ENCODE peak calls at places on chromosome X, in eight cellular contexts. One of them, this sample, is unnamed. For H3K4me1, the result is how much of the 10 kb centered on the place peaks cover.

GRCh38 chrX:63934160-63934559 is 149.1 kb upstream of the ARHGEF9 start:
- DNase-seq in neuronal stem cell: no peak
- DNase-seq in aorta: no peak
- DNase-seq in pancreas: no peak
- DNase-seq in testis: no peak
- DNase-seq in fibroblast of lung: no peak
- DNase-seq in thoracic aorta: no peak
- DNase-seq in heart left ventricle: no peak
- DNase-seq in this sample: no peak

GRCh38 chrX:24292358-24292757 is 21.5 kb downstream of the SUPT20HL2 start:
- DNase-seq in thoracic aorta: no peak
- DNase-seq in aorta: no peak
- DNase-seq in heart left ventricle: no peak
- DNase-seq in neuronal stem cell: no peak
- DNase-seq in fibroblast of lung: no peak
- DNase-seq in testis: peak
- DNase-seq in pancreas: no peak
- DNase-seq in this sample: no peak

GRCh38 chrX:43870758-43871419 is 11.4 kb downstream of the MAOB start:
- DNase-seq in fibroblast of lung: no peak
- DNase-seq in testis: no peak
- DNase-seq in aorta: no peak
- DNase-seq in pancreas: no peak
- DNase-seq in thoracic aorta: no peak
- DNase-seq in heart left ventricle: peak
- DNase-seq in neuronal stem cell: no peak
- DNase-seq in this sample: peak

GRCh38 chrX:12901486-12901885 is 4.9 kb upstream of the TLR8 start:
- DNase-seq in aorta: peak
- DNase-seq in heart left ventricle: no peak
- DNase-seq in neuronal stem cell: peak
- DNase-seq in pancreas: peak
- DNase-seq in testis: peak
- DNase-seq in fibroblast of lung: peak
- DNase-seq in thoracic aorta: no peak
- DNase-seq in this sample: peak

GRCh38 chrX:38882894-38883620 is 81.8 kb downstream of the MID1IP1 start:
- DNase-seq in heart left ventricle: no peak
- DNase-seq in thoracic aorta: no peak
- DNase-seq in pancreas: no peak
- DNase-seq in testis: no peak
- DNase-seq in aorta: no peak
- DNase-seq in neuronal stem cell: no peak
- DNase-seq in fibroblast of lung: peak
- DNase-seq in this sample: no peak

GRCh38 chrX:22686138-22686541 is 313.6 kb upstream of the DDX53 start:
- DNase-seq in fibroblast of lung: peak
- DNase-seq in thoracic aorta: peak
- DNase-seq in pancreas: no peak
- DNase-seq in aorta: no peak
- DNase-seq in testis: peak
- DNase-seq in neuronal stem cell: no peak
- DNase-seq in heart left ventricle: no peak
- DNase-seq in this sample: peak

GRCh38 chrX:93422693-93423092 is 250.7 kb downstream of the NAP1L3 start:
- DNase-seq in testis: peak
- DNase-seq in heart left ventricle: no peak
- DNase-seq in fibroblast of lung: no peak
- DNase-seq in thoracic aorta: no peak
- DNase-seq in neuronal stem cell: peak
- DNase-seq in pancreas: no peak
- DNase-seq in aorta: no peak
- DNase-seq in this sample: no peak

GRCh38 chrX:37684918-37685317 is 673 bp upstream of the XK start:
- DNase-seq in heart left ventricle: no peak
- DNase-seq in thoracic aorta: no peak
- DNase-seq in fibroblast of lung: no peak
- DNase-seq in aorta: no peak
- DNase-seq in neuronal stem cell: no peak
- DNase-seq in testis: no peak
- DNase-seq in pancreas: no peak
- DNase-seq in this sample: no peak

GRCh38 chrX:120719622-120720021 is 89.8 kb upstream of the C1GALT1C1 start:
- DNase-seq in testis: no peak
- DNase-seq in pancreas: no peak
- DNase-seq in aorta: no peak
- DNase-seq in neuronal stem cell: no peak
- DNase-seq in fibroblast of lung: no peak
- DNase-seq in heart left ventricle: no peak
- DNase-seq in thoracic aorta: no peak
- DNase-seq in this sample: no peak
- H3K4me1 ChIP-seq in testis: under half
- H3K4me1 ChIP-seq in pancreas: under half
- H3K4me1 ChIP-seq in aorta: under half
- H3K4me1 ChIP-seq in neuronal stem cell: under half
- H3K4me1 ChIP-seq in fibroblast of lung: under half
- H3K4me1 ChIP-seq in heart left ventricle: under half
- H3K4me1 ChIP-seq in thoracic aorta: under half
- H3K4me1 ChIP-seq in this sample: under half

GRCh38 chrX:133939655-133940054 is 45.7 kb downstream of the GPC3 start:
- DNase-seq in pancreas: no peak
- DNase-seq in testis: no peak
- DNase-seq in heart left ventricle: no peak
- DNase-seq in thoracic aorta: no peak
- DNase-seq in fibroblast of lung: no peak
- DNase-seq in aorta: no peak
- DNase-seq in neuronal stem cell: no peak
- DNase-seq in this sample: no peak
- H3K27ac ChIP-seq in pancreas: no peak
- H3K27ac ChIP-seq in testis: no peak
- H3K27ac ChIP-seq in heart left ventricle: no peak
- H3K27ac ChIP-seq in thoracic aorta: no peak
- H3K27ac ChIP-seq in fibroblast of lung: no peak
- H3K27ac ChIP-seq in aorta: no peak
- H3K27ac ChIP-seq in neuronal stem cell: no peak
- H3K27ac ChIP-seq in this sample: no peak

DNA sequence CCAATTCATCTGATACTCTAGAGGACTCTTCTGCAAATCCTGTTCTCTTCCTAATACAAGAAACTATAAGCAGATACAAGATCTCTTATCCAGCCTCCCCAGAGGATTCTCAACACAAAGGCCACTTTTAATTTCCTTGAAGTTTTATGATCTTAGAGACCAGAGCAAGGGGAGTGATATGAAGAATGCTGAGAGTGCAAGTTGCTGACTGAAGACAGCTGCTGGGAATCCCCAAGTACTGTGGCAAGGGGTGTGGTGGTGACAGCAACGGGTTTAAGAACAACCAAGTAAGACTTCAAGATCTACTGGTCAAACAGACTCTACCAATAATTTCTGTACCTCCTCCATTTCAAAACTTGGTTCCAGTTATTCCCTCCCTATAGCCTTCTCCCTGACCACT is 7.0 kb downstream of the AMMECR1 start:
- DNase-seq in neuronal stem cell: no peak
- DNase-seq in thoracic aorta: no peak
- DNase-seq in testis: no peak
- DNase-seq in heart left ventricle: no peak
- DNase-seq in fibroblast of lung: no peak
- DNase-seq in pancreas: no peak
- DNase-seq in aorta: no peak
- DNase-seq in this sample: no peak
- H3K4me1 ChIP-seq in neuronal stem cell: under half
- H3K4me1 ChIP-seq in thoracic aorta: under half
- H3K4me1 ChIP-seq in testis: under half
- H3K4me1 ChIP-seq in heart left ventricle: under half
- H3K4me1 ChIP-seq in fibroblast of lung: under half
- H3K4me1 ChIP-seq in pancreas: under half
- H3K4me1 ChIP-seq in aorta: under half
- H3K4me1 ChIP-seq in this sample: under half

GRCh38 chrX:10119399-10119990 is 37.3 kb upstream of the CLCN4 start:
- DNase-seq in neuronal stem cell: peak
- DNase-seq in aorta: no peak
- DNase-seq in heart left ventricle: peak
- DNase-seq in thoracic aorta: peak
- DNase-seq in fibroblast of lung: peak
- DNase-seq in pancreas: no peak
- DNase-seq in testis: peak
- DNase-seq in this sample: peak
- H3K27ac ChIP-seq in neuronal stem cell: no peak
- H3K27ac ChIP-seq in aorta: no peak
- H3K27ac ChIP-seq in heart left ventricle: no peak
- H3K27ac ChIP-seq in thoracic aorta: peak
- H3K27ac ChIP-seq in fibroblast of lung: no peak
- H3K27ac ChIP-seq in pancreas: no peak
- H3K27ac ChIP-seq in testis: no peak
- H3K27ac ChIP-seq in this sample: no peak

GRCh38 chrX:17550011-17550410 is 175.0 kb downstream of the NHS start:
- DNase-seq in aorta: no peak
- DNase-seq in fibroblast of lung: peak
- DNase-seq in neuronal stem cell: no peak
- DNase-seq in thoracic aorta: no peak
- DNase-seq in pancreas: no peak
- DNase-seq in heart left ventricle: no peak
- DNase-seq in testis: no peak
- DNase-seq in this sample: no peak

GRCh38 chrX:17546356-17546755 is 171.4 kb downstream of the NHS start:
- DNase-seq in pancreas: no peak
- DNase-seq in neuronal stem cell: no peak
- DNase-seq in thoracic aorta: no peak
- DNase-seq in heart left ventricle: no peak
- DNase-seq in testis: no peak
- DNase-seq in fibroblast of lung: no peak
- DNase-seq in aorta: no peak
- DNase-seq in this sample: no peak

GRCh38 chrX:17547658-17548057 is 172.7 kb downstream of the NHS start:
- DNase-seq in neuronal stem cell: no peak
- DNase-seq in testis: peak
- DNase-seq in heart left ventricle: peak
- DNase-seq in pancreas: peak
- DNase-seq in fibroblast of lung: peak
- DNase-seq in thoracic aorta: no peak
- DNase-seq in aorta: peak
- DNase-seq in this sample: peak

GRCh38 chrX:17552251-17552650 is 177.3 kb downstream of the NHS start:
- DNase-seq in testis: no peak
- DNase-seq in pancreas: no peak
- DNase-seq in heart left ventricle: no peak
- DNase-seq in fibroblast of lung: peak
- DNase-seq in aorta: no peak
- DNase-seq in thoracic aorta: no peak
- DNase-seq in neuronal stem cell: no peak
- DNase-seq in this sample: no peak

DNA sequence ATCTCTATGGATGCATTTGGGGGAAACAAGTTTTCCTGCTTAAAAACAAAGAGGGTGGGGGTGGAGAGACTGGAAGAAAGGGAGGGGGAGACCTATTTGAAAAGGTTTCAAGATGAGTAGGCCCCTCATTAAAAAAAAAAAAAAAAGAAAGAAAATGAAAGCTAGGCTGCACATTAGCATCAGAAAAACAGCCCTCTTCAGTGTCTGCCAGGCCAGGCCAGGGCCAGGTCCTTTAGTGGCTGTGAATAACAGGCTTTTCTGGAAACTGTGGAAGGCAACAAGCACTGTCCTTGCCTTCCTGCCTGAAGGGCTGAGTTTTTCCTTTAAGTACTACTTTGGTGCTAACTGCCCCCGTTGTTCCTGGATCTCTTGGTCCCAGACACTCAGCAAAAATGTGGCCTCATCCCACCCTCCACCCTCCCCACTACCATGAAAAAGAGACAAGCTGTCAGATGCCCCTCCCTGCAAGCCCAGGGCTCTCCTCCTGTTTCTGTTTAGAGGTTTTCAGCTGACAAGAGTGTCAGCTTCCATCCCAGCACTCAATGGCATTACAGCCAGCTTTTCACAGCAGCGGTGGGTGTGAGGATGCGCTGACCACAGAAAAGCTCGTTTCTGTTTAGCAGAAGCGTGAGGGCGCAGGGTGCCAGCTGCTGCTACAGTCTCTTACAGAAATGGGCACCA is 174.1 kb downstream of the NHS start:
- DNase-seq in neuronal stem cell: no peak
- DNase-seq in thoracic aorta: no peak
- DNase-seq in fibroblast of lung: no peak
- DNase-seq in testis: no peak
- DNase-seq in aorta: no peak
- DNase-seq in heart left ventricle: no peak
- DNase-seq in pancreas: no peak
- DNase-seq in this sample: no peak
- H3K4me1 ChIP-seq in neuronal stem cell: under half
- H3K4me1 ChIP-seq in thoracic aorta: under half
- H3K4me1 ChIP-seq in fibroblast of lung: under half
- H3K4me1 ChIP-seq in testis: under half
- H3K4me1 ChIP-seq in aorta: under half
- H3K4me1 ChIP-seq in heart left ventricle: under half
- H3K4me1 ChIP-seq in pancreas: under half
- H3K4me1 ChIP-seq in this sample: under half

GRCh38 chrX:150694738-150695410 is 1.7 kb downstream of the MTMR1 start:
- DNase-seq in thoracic aorta: no peak
- DNase-seq in aorta: no peak
- DNase-seq in heart left ventricle: peak
- DNase-seq in pancreas: no peak
- DNase-seq in neuronal stem cell: no peak
- DNase-seq in testis: no peak
- DNase-seq in fibroblast of lung: no peak
- DNase-seq in this sample: no peak
- H3K27ac ChIP-seq in thoracic aorta: peak
- H3K27ac ChIP-seq in aorta: peak
- H3K27ac ChIP-seq in heart left ventricle: peak
- H3K27ac ChIP-seq in pancreas: no peak
- H3K27ac ChIP-seq in neuronal stem cell: no peak
- H3K27ac ChIP-seq in testis: peak
- H3K27ac ChIP-seq in fibroblast of lung: peak
- H3K27ac ChIP-seq in this sample: no peak

DNA sequence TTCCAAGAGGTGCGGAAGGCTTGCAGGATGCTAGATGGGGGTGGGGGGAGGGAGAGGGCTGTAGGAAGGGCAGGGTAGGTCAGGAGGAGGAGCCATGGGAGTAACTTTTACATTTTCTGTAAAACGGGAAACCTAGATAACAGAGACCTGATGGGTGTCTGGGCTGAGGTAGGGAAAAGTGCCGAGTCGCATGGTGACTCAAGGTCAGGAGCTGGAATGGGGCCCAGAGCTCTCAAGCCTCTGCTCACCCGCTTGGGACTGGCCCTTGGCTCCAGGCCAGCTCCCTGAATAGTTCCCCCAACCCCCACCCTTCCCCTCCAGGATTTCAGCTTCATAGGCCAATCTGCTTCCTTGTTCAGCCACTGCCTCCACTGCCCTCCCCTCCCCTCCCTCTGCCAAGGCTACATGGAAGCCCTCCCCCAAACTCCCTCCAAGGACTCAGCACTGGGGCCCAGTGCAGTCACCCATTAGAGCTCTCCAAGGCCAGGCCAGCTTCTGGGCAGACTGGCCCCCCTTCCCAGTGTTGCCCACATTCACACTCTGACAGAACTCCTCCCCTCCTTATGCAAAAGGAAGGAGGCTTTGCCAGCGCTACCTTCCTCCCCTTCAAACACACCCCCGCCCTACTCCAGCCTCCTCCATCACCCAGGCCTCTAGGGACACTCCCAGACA is 43.6 kb downstream of the TSC22D3 start:
- DNase-seq in heart left ventricle: peak
- DNase-seq in aorta: peak
- DNase-seq in neuronal stem cell: no peak
- DNase-seq in thoracic aorta: peak
- DNase-seq in fibroblast of lung: peak
- DNase-seq in testis: peak
- DNase-seq in pancreas: peak
- DNase-seq in this sample: peak
- H3K4me1 ChIP-seq in heart left ventricle: half or more
- H3K4me1 ChIP-seq in aorta: under half
- H3K4me1 ChIP-seq in neuronal stem cell: under half
- H3K4me1 ChIP-seq in thoracic aorta: under half
- H3K4me1 ChIP-seq in fibroblast of lung: under half
- H3K4me1 ChIP-seq in testis: under half
- H3K4me1 ChIP-seq in pancreas: under half
- H3K4me1 ChIP-seq in this sample: under half

This sample was measured in right cardiac atrium.